ENCODE peak calls at places on chromosomes 6 and 20, in nine cellular contexts. M is cardiac fibroblast, Y is tibial nerve, Q is transverse colon, R is IMR-90, D is pancreas, H is sigmoid colon, J is fibroblast of lung, T is HCT116. O is an unnamed sample.

GRCh38 chr6:2714359-2714895 is 36.3 kb downstream of the MYLK4 start:
- DNase-seq in M (peak; percentile 92), Y (no peak), Q (no peak), R (peak; percentile 97), D (no peak), H (no peak), J (peak; percentile 86), T (no peak), O (no peak)

GRCh38 chr6:134331255-134331654 is 13.3 kb upstream of the SGK1 start:
- DNase-seq in M (peak; percentile 41), Y (no peak), Q (no peak), R (no peak), D (no peak), H (no peak), J (no peak), T (no peak), O (no peak)

GRCh38 chr20:62027116-62027515 is 38.6 kb downstream of the TAF4 start:
- DNase-seq in M (no peak), Y (no peak), Q (no peak), R (peak; percentile 28), D (no peak), H (no peak), J (no peak), T (no peak), O (no peak)

GRCh38 chr6:21597706-21598273 is 4.2 kb downstream of the SOX4 start:
- DNase-seq in M (peak; percentile 58), Y (no peak), Q (peak; percentile 14), R (no peak), D (no peak), H (no peak), J (peak; percentile 70), T (no peak), O (no peak)

GRCh38 chr6:26022166-26022510 is 59.5 kb downstream of the TRIM38 start:
- DNase-seq in M (peak; percentile 92), Y (no peak), Q (peak; percentile 58), R (peak; percentile 88), D (no peak), H (peak; percentile 89), J (peak; percentile 90), T (peak; percentile 71), O (no peak)

GRCh38 chr6:13554929-13555333 is 19.5 kb upstream of the SIRT5 start:
- DNase-seq in M (peak; percentile 24), Y (no peak), Q (no peak), R (peak; percentile 13), D (no peak), H (peak; percentile 66), J (peak; percentile 21), T (no peak), O (no peak)

GRCh38 chr6:32945106-32945761 is 4.4 kb upstream of the HLA-DMB start:
- DNase-seq in M (no peak), Y (no peak), Q (peak; percentile 67), R (peak; percentile 86), D (no peak), H (no peak), J (peak; percentile 78), T (no peak), O (peak; percentile 53)

GRCh38 chr6:10759312-10759839 is 11.8 kb downstream of the TMEM14B start:
- DNase-seq in M (peak; percentile 98), Y (no peak), Q (no peak), R (peak; percentile 96), D (no peak), H (no peak), J (peak; percentile 77), T (peak; percentile 89), O (no peak)

GRCh38 chr20:60314727-60315126 is 356.5 kb downstream of the CDH26 start:
- DNase-seq in M (no peak), Y (no peak), Q (no peak), R (no peak), D (no peak), H (no peak), J (no peak), T (no peak), O (no peak)

GRCh38 chr6:44190712-44191111 is 26.0 kb upstream of the MYMX start:
- DNase-seq in M (no peak), Y (no peak), Q (no peak), R (no peak), D (no peak), H (no peak), J (no peak), T (no peak), O (no peak)

GRCh38 chr6:83378621-83379388 is 52.0 kb downstream of the ME1 start:
- DNase-seq in M (peak; percentile 79), Y (no peak), Q (no peak), R (peak; percentile 76), D (no peak), H (no peak), J (peak; percentile 70), T (no peak), O (no peak)

GRCh38 chr6:628772-629171 is 28.1 kb downstream of the HUS1B start:
- DNase-seq in M (no peak), Y (no peak), Q (no peak), R (no peak), D (no peak), H (no peak), J (no peak), T (no peak), O (no peak)

GRCh38 chr20:44334306-44334705 is 2.5 kb upstream of the R3HDML start:
- DNase-seq in M (no peak), Y (no peak), Q (no peak), R (no peak), D (peak; percentile 68), H (no peak), J (no peak), T (no peak), O (no peak)

GRCh38 chr20:8334641-8335040 is 202.6 kb downstream of the PLCB1 start:
- DNase-seq in M (no peak), Y (no peak), Q (no peak), R (no peak), D (no peak), H (no peak), J (no peak), T (no peak), O (no peak)
- H3K4me3 ChIP-seq in M (no peak overlapping the region), Y (no peak overlapping the region), Q (no peak overlapping the region), R (no peak overlapping the region), D (no peak overlapping the region), H (no peak overlapping the region), J (no peak overlapping the region), T (no peak overlapping the region), O (no peak overlapping the region)

DNA sequence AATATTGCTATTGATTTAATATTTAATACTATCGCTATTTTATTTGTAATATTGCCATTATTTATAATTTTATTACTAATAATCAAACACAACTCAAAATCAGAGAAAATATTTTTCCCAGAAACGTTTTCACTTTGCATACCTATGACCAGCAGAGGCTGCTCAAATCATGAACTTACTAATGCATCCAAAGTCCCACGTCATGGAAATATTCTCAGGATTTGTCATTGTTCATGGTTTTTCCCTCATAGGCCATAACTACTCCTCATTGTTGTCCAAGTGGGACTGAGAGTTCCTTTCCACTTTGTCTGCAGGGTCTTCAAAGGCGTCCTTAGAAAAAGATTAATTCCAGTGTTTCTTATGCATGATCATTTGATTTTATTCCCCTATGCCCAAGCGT is 344.8 kb downstream of the THBS2 start:
- DNase-seq in M (peak; percentile 85), Y (no peak), Q (no peak), R (peak; percentile 75), D (no peak), H (no peak), J (peak; percentile 76), T (no peak), O (no peak)
- TF ChIP-seq CTCF in M (peak; percentile 28), Y (no peak), Q (no peak), R (peak; percentile 40), D (no peak), H (no peak), J (peak; percentile 35), T (no peak), O (no peak)

DNA sequence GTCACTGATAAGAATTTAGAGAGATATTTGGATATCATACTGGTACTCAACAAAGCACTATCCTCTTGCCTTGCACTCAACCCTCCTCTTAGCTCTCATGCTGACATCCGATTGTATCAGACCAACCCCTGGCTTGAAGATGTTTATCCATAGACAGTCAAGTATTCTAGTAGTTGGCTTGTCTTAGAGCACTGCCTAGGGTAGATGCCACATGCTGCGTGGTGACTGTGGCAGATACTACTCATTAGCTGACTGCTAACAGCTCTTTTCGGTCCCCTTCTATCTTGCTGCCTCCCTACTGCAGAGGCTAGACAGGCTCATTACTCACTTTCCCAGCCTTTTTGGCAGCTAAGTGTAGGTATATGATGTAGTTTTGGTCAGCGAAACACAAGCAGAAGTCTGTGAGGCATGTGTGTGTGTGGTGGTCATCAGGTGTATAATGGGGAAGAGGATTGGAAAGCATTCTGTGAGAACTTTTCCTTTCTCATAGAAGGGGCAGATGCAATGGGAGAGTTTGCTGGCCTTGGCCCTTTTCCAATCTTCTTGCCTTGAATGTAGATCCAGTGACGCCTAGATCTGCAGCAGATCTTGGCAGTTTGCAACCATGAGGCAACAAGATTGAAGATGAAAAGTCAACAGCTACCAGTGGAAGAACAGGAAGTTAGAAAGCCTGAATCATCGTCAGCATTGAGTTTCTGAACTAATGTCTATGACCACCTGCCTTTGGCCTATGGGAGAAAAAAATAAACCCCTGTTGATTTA is 4.4 kb upstream of the IFNGR1 start:
- DNase-seq in M (peak; percentile 97), Y (no peak), Q (no peak), R (peak; percentile 70), D (no peak), H (peak; percentile 75), J (peak; percentile 78), T (no peak), O (no peak)
- H3K4me3 ChIP-seq in M (no peak overlapping the region), Y (no peak overlapping the region), Q (no peak overlapping the region), R (no peak overlapping the region), D (no peak overlapping the region), H (no peak overlapping the region), J (no peak overlapping the region), T (no peak overlapping the region), O (no peak overlapping the region)

DNA sequence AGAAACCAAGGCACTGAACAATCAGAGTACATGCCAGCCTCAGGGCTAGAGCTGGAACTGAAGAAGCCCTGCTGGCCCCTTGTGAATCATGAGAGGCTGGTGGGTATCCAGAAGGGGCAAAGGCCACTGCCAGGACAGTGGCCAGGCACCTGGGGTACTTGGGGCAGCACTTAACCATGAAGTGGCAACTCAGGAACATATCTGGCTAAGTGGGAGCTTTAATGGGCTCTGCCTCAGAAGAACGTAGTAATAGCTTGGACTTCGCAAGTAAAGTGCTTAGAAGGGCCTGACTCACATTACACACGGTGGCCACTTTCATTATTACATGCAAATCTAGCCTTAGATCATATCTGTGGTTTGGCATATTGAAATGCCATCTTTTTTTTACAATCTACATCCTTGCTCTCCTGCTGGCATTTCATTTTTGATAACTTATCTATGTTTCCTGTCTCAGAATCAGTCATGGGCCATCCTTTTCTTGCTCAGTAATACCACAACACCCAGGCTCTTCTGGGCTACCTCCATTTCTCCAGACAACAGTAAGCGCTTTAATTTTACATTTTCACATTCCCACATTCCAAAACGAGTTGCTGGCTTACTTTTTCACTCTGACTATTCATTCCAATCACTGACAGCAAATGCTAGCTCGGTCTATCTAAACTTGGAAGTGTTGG is 21.6 kb downstream of the NAPB start:
- DNase-seq in M (peak; percentile 54), Y (no peak), Q (no peak), R (peak; percentile 58), D (no peak), H (no peak), J (no peak), T (no peak), O (no peak)
- TF ChIP-seq CTCF in M (peak; percentile 14), Y (no peak), Q (no peak), R (no peak), D (no peak), H (no peak), J (no peak), T (no peak), O (no peak)

GRCh38 chr6:47197672-47198640 is 111.7 kb downstream of the TNFRSF21 start:
- DNase-seq in M (no peak), Y (no peak), Q (no peak), R (no peak), D (no peak), H (no peak), J (no peak), T (no peak), O (no peak)
- H3K4me3 ChIP-seq in M (no peak overlapping the region), Y (no peak overlapping the region), Q (no peak overlapping the region), R (peak overlapping the region; percentile 51), D (no peak overlapping the region), H (no peak overlapping the region), J (peak overlapping the region; percentile 29), T (no peak overlapping the region), O (no peak overlapping the region)